ENCODE peak calls at places on chromosome 11, in seven cellular contexts. L is cardiac fibroblast; U is cerebellum; M is CD8-positive, alpha-beta T cell; V is stimulated activated CD8-positive, alpha-beta memory T cell treated with anti-CD3 and anti-CD28 coated beads, Interleukin-7, amount 100 ng/mL, for 1 hour; W is HAP-1; I is GM23248. Z is an unnamed sample.

GRCh38 chr11:66349084-66349386 is 1.6 kb upstream of the B4GAT1 start:
- DNase-seq in L (no peak), U (no peak), M (no peak), V (no peak), W (no peak), I (no peak), Z (no peak)

GRCh38 chr11:126515501-126515900 is 160.0 kb downstream of the ST3GAL4 start:
- DNase-seq in L (no peak), U (no peak), M (no peak), V (no peak), W (no peak), I (no peak), Z (no peak)

GRCh38 chr11:1453611-1454386 is 32.8 kb downstream of the MOB2 start:
- DNase-seq in L (no peak), U (no peak), M (peak), V (no peak), W (no peak), I (peak), Z (no peak)

GRCh38 chr11:101336858-101337257 is 207.2 kb upstream of the PGR start:
- DNase-seq in L (no peak), U (no peak), M (no peak), V (no peak), W (no peak), I (no peak), Z (peak)

GRCh38 chr11:96680515-96680914 is 290.7 kb downstream of the JRKL start:
- DNase-seq in L (no peak), U (no peak), M (no peak), V (no peak), W (no peak), I (no peak), Z (no peak)

GRCh38 chr11:21514298-21514697 is 678.6 kb upstream of the ANO5 start:
- DNase-seq in L (no peak), U (no peak), M (no peak), V (no peak), W (peak), I (peak), Z (no peak)

GRCh38 chr11:83054904-83055380 is 16.8 kb downstream of the RAB30 start:
- DNase-seq in L (no peak), U (no peak), M (no peak), V (no peak), W (no peak), I (no peak), Z (no peak)

GRCh38 chr11:68890490-68891231 is 13.0 kb downstream of the MRPL21 start:
- DNase-seq in L (peak), U (no peak), M (no peak), V (no peak), W (no peak), I (peak), Z (no peak)

GRCh38 chr11:88345949-88346348 is 8.4 kb upstream of the CTSC start:
- DNase-seq in L (no peak), U (no peak), M (no peak), V (no peak), W (no peak), I (no peak), Z (no peak)

GRCh38 chr11:66421492-66422205 is 814 bp downstream of the NPAS4 start:
- DNase-seq in L (peak), U (peak), M (peak), V (peak), W (peak), I (peak), Z (peak)

GRCh38 chr11:94694309-94695060 is 73.7 kb upstream of the AMOTL1 start:
- DNase-seq in L (no peak), U (no peak), M (no peak), V (no peak), W (no peak), I (no peak), Z (no peak)

GRCh38 chr11:64963072-64963631 is 8.8 kb downstream of the MAJIN start:
- DNase-seq in L (no peak), U (no peak), M (no peak), V (no peak), W (no peak), I (no peak), Z (no peak)

GRCh38 chr11:3127706-3128355 is 37.3 kb downstream of the OSBPL5 start:
- DNase-seq in L (no peak), U (no peak), M (no peak), V (no peak), W (no peak), I (no peak), Z (no peak)

GRCh38 chr11:71397328-71397860 is 50.8 kb downstream of the DHCR7 start:
- DNase-seq in L (no peak), U (no peak), M (no peak), V (no peak), W (no peak), I (no peak), Z (no peak)

GRCh38 chr11:72263363-72263762 is 19.4 kb upstream of the PHOX2A start:
- DNase-seq in L (peak), U (no peak), M (no peak), V (no peak), W (no peak), I (peak), Z (no peak)

GRCh38 chr11:119144825-119145476 is 3.9 kb upstream of the ABCG4 start:
- DNase-seq in L (peak), U (peak), M (no peak), V (no peak), W (peak), I (peak), Z (peak)

GRCh38 chr11:28009383-28009782 is 98.6 kb downstream of the KIF18A start:
- DNase-seq in L (peak), U (no peak), M (no peak), V (no peak), W (no peak), I (peak), Z (no peak)

GRCh38 chr11:46528445-46529085 is 65.3 kb downstream of the AMBRA1 start:
- DNase-seq in L (no peak), U (no peak), M (no peak), V (no peak), W (no peak), I (no peak), Z (no peak)

GRCh38 chr11:19800714-19801519 is 88.3 kb downstream of the NAV2 start:
- DNase-seq in L (no peak), U (no peak), M (no peak), V (no peak), W (no peak), I (no peak), Z (no peak)

GRCh38 chr11:103649401-103649895 is 387.0 kb upstream of the DDI1 start:
- DNase-seq in L (no peak), U (no peak), M (no peak), V (no peak), W (no peak), I (no peak), Z (no peak)

GRCh38 chr11:26994579-26995210 is 783 bp downstream of the FIBIN start:
- DNase-seq in L (peak), U (peak), M (no peak), V (no peak), W (no peak), I (peak), Z (no peak)

GRCh38 chr11:66291303-66291705 is 390 bp upstream of the TMEM151A start:
- DNase-seq in L (no peak), U (no peak), M (no peak), V (no peak), W (no peak), I (no peak), Z (no peak)

Z was measured in iPS DF 19.7.